ENCODE peak calls at places on chromosomes 13 and 19, in four cellular contexts. D, K, U and E are unnamed samples.

GRCh38 chr19:8342316-8342683 is 762 bp downstream of the KANK3 start:
- DNase-seq in D (no peak), K (no peak), U (no peak), E (no peak)

GRCh38 chr13:89806594-89806993 is 1540.9 kb upstream of the MIR17HG start:
- DNase-seq in D (no peak), K (no peak), U (no peak), E (no peak)

GRCh38 chr19:51777570-51778460 is 16.8 kb downstream of the FPR2 start:
- DNase-seq in D (peak), K (peak), U (peak), E (peak)

GRCh38 chr13:98026457-98026857 is 73.0 kb downstream of the IPO5 start:
- DNase-seq in D (no peak), K (no peak), U (no peak), E (no peak)

GRCh38 chr19:58085348-58085875 is 12.6 kb downstream of the ZSCAN18 start:
- DNase-seq in D (no peak), K (no peak), U (no peak), E (no peak)

GRCh38 chr19:33740811-33741396 is 55.8 kb upstream of the KCTD15 start:
- DNase-seq in D (peak), K (no peak), U (peak), E (peak)

GRCh38 chr19:13172335-13173128 is 22.3 kb downstream of the IER2 start:
- DNase-seq in D (peak), K (peak), U (peak), E (peak)

GRCh38 chr13:85586422-85586831 is 212.8 kb downstream of the SLITRK6 start:
- DNase-seq in D (peak), K (no peak), U (no peak), E (peak)

GRCh38 chr19:37669336-37669963 is 14.2 kb upstream of the ZFP30 start:
- DNase-seq in D (no peak), K (no peak), U (no peak), E (peak)

GRCh38 chr13:112263152-112263551 is 113.0 kb upstream of the SPACA7 start:
- DNase-seq in D (no peak), K (no peak), U (no peak), E (no peak)